ENCODE peak calls at places on chromosomes 2 and 18, in five cellular contexts. D is dorsolateral prefrontal cortex, U is left ventricle myocardium inferior, H is fibroblast of pulmonary artery, W is mammary epithelial cell. M is an unnamed sample.

GRCh38 chr2:42513252-42513918 is 19.6 kb upstream of the KCNG3 start:
- DNase-seq in H (peak), U (no peak), D (no peak), W (peak), M (peak)

GRCh38 chr2:25159947-25160346 is 8.4 kb downstream of the POMC start:
- DNase-seq in H (peak), W (no peak), D (no peak), U (no peak), M (no peak)

GRCh38 chr18:62814114-62814759 is 98.9 kb downstream of the PHLPP1 start:
- DNase-seq in H (no peak), W (no peak), U (no peak), D (no peak), M (peak)

GRCh38 chr18:26207937-26208336 is 18.3 kb upstream of the TAF4B start:
- DNase-seq in H (no peak), W (no peak), D (no peak), U (no peak), M (no peak)

GRCh38 chr2:46299365-46300263 is 2.4 kb downstream of the EPAS1 start:
- DNase-seq in H (peak), D (peak), U (peak), W (peak), M (peak)

GRCh38 chr18:8747440-8747937 is 42.1 kb downstream of the MTCL1 start:
- DNase-seq in D (peak), U (no peak), H (peak), W (no peak), M (peak)

GRCh38 chr18:9328776-9329175 is 5.8 kb upstream of the TWSG1 start:
- DNase-seq in D (no peak), H (no peak), U (no peak), W (no peak), M (no peak)

GRCh38 chr2:176502619-176503018 is 233.4 kb downstream of the MTX2 start:
- DNase-seq in D (no peak), U (no peak), W (no peak), H (no peak), M (no peak)

GRCh38 chr18:54961016-54961423 is 1.8 kb upstream of the CCDC68 start:
- DNase-seq in W (no peak), U (no peak), D (no peak), H (peak), M (no peak)

GRCh38 chr18:74190086-74190485 is 41.8 kb downstream of the TIMM21 start:
- DNase-seq in H (no peak), W (no peak), D (no peak), U (no peak), M (peak)

GRCh38 chr2:226256709-226257401 is 542.8 kb downstream of the IRS1 start:
- DNase-seq in U (no peak), W (no peak), H (peak), D (no peak), M (no peak)

DNA sequence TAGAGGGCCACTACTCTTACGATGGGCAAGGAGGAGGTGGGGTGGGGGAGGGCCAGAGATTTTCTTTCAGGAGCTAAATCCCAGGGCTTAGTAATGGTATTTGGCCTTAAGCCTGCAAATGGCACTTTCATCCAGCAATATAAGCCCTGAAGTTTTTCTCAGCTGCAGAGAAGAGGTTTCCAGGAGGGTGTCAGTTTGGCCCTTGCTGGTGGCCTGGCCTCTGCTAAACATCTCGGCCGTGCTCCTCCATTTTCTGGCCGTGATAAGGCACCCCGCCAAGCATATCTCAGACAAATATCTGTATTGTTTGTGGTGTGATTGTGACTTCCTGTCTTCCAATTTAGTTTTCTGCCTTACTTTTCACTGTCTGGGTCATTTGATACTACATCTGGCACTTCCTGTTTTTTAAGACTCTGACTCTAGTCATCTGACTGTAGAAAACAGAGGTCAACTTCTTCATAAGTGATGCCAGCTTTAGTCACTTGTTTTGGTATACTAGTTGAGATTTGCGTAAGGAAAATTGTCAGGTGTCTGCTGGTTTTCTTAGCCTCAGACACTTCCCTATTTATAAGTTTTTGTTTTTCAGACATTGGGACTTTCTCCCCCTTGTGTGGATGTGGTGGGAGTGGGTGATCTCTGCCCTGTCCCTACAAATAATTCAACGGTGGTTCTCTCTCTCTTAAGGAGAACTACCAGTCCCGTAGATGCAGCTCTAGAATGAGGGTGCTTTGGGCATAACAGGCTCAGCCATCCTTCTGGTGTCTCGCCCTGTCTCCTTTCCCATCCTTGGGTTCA is 120.8 kb upstream of the CXCR4 start:
- DNase-seq in U (no peak), W (peak), D (no peak), H (peak), M (peak)
- H3K4me3 ChIP-seq in U (no peak), W (no peak), D (no peak), H (no peak), M (no peak)

GRCh38 chr2:170986566-170987258 is 57.7 kb downstream of the GORASP2 start:
- DNase-seq in U (no peak), W (no peak), H (no peak), D (no peak), M (no peak)

GRCh38 chr2:170996316-170996715 is 67.3 kb downstream of the GORASP2 start:
- DNase-seq in W (no peak), D (no peak), U (no peak), H (peak), M (no peak)

GRCh38 chr2:170991398-170992185 is 62.5 kb downstream of the GORASP2 start:
- DNase-seq in H (no peak), U (no peak), D (no peak), W (no peak), M (no peak)
- TF ChIP-seq CTCF in H (peak), U (no peak), D (no peak), W (no peak), M (peak)

GRCh38 chr18:76476665-76477561 is 18.1 kb downstream of the ZNF516 start:
- DNase-seq in W (no peak), U (no peak), D (no peak), H (peak), M (peak)
- H3K4me3 ChIP-seq in W (no peak), U (peak), D (no peak), H (peak), M (peak)

DNA sequence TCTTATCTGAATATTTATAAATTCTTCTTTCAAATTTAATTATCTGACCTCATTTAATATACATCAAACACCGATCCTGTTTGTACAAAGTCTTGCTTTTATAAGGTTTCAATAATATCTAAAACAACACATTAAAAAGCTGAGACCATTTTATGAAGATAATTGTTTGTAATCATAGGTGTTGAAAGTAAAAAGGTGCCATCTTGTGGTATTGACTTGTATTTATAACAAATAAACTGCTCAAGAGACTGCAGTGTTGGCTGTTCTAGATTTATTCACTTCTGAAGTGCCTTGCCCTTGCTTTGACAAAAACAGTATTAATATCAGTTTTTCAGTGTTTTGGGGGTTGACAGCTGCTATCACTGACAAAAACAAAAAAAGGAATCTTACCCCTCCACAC is 286.8 kb upstream of the HNMT start:
- DNase-seq in U (no peak), H (no peak), W (no peak), D (no peak), M (no peak)
- TF ChIP-seq CTCF in U (no peak), H (no peak), W (peak), D (no peak), M (no peak)

M was measured in astrocyte of the spinal cord.